ENCODE peak calls at places on chromosome 15, in seven cellular contexts. N, I, E, F, V, Q and O are unnamed samples.

GRCh38 chr15:73051402-73051810 is 857 bp upstream of the NEO1 start:
- DNase-seq in N (peak), I (no peak), E (no peak), F (no peak), V (peak), Q (no peak), O (no peak)

GRCh38 chr15:70023769-70024491 is 73.8 kb downstream of the TLE3 start:
- DNase-seq in N (peak), I (no peak), E (no peak), F (peak), V (no peak), Q (peak), O (no peak)

GRCh38 chr15:72057548-72058091 is 60.3 kb downstream of the MYO9A start:
- DNase-seq in N (no peak), I (no peak), E (no peak), F (no peak), V (no peak), Q (no peak), O (no peak)

GRCh38 chr15:90647326-90647725 is 69.8 kb upstream of the BLM start:
- DNase-seq in N (no peak), I (peak), E (no peak), F (no peak), V (no peak), Q (no peak), O (no peak)

GRCh38 chr15:62165029-62165792 is at the start of gene C2CD4B:
- DNase-seq in N (no peak), I (peak), E (no peak), F (peak), V (peak), Q (peak), O (no peak)

GRCh38 chr15:90132437-90132836 is 30.2 kb upstream of the IDH2 start:
- DNase-seq in N (no peak), I (no peak), E (no peak), F (no peak), V (no peak), Q (no peak), O (no peak)

GRCh38 chr15:40312370-40313158 is 4.8 kb upstream of the PLCB2 start:
- DNase-seq in N (no peak), I (no peak), E (no peak), F (no peak), V (no peak), Q (no peak), O (no peak)

GRCh38 chr15:62110000-62110851 is 43.4 kb downstream of the C2CD4A start:
- DNase-seq in N (no peak), I (no peak), E (no peak), F (peak), V (no peak), Q (peak), O (peak)

GRCh38 chr15:76991741-76992645 is 2.9 kb upstream of the PSTPIP1 start:
- DNase-seq in N (peak), I (no peak), E (no peak), F (no peak), V (no peak), Q (no peak), O (no peak)